ENCODE peak calls at places on chromosomes 3 and 15, in six cellular contexts. One of them, this sample, is unnamed.

GRCh38 chr15:51403072-51403878 is 61.8 kb downstream of the GLDN start:
- DNase-seq in HCT116: peak; percentile 23
- DNase-seq in GM12878: no peak
- DNase-seq in H1: peak; percentile 46
- DNase-seq in K562: peak; percentile 34
- DNase-seq in HepG2: peak; percentile 15
- DNase-seq in this sample: peak; percentile 44

GRCh38 chr3:182389041-182389815 is 404.1 kb upstream of the ATP11B start:
- DNase-seq in HCT116: peak; percentile 35
- DNase-seq in GM12878: no peak
- DNase-seq in H1: no peak
- DNase-seq in K562: no peak
- DNase-seq in HepG2: no peak
- DNase-seq in this sample: no peak

GRCh38 chr15:48244923-48245322 is 38.8 kb downstream of the SLC12A1 start:
- DNase-seq in HCT116: no peak
- DNase-seq in GM12878: no peak
- DNase-seq in H1: no peak
- DNase-seq in K562: no peak
- DNase-seq in HepG2: no peak
- DNase-seq in this sample: no peak

GRCh38 chr3:110123929-110124328 is 786.6 kb upstream of the DPPA4 start:
- DNase-seq in HCT116: no peak
- DNase-seq in GM12878: no peak
- DNase-seq in H1: no peak
- DNase-seq in K562: no peak
- DNase-seq in HepG2: no peak
- DNase-seq in this sample: no peak

GRCh38 chr15:56341201-56341600 is 24.0 kb upstream of the TEX9 start:
- DNase-seq in HCT116: no peak
- DNase-seq in GM12878: no peak
- DNase-seq in H1: no peak
- DNase-seq in K562: no peak
- DNase-seq in HepG2: no peak
- DNase-seq in this sample: no peak

GRCh38 chr3:124094496-124094895 is 102.6 kb upstream of the ROPN1 start:
- DNase-seq in HCT116: no peak
- DNase-seq in GM12878: no peak
- DNase-seq in H1: no peak
- DNase-seq in K562: no peak
- DNase-seq in HepG2: no peak
- DNase-seq in this sample: no peak

GRCh38 chr3:57805674-57806073 is 49.6 kb downstream of the SLMAP start:
- DNase-seq in HCT116: peak; percentile 96
- DNase-seq in GM12878: no peak
- DNase-seq in H1: no peak
- DNase-seq in K562: peak; percentile 37
- DNase-seq in HepG2: no peak
- DNase-seq in this sample: peak; percentile 76

GRCh38 chr3:46883252-46884185 is 6.0 kb downstream of the PTH1R start:
- DNase-seq in HCT116: no peak
- DNase-seq in GM12878: no peak
- DNase-seq in H1: peak; percentile 67
- DNase-seq in K562: peak; percentile 59
- DNase-seq in HepG2: no peak
- DNase-seq in this sample: no peak

GRCh38 chr3:182710557-182711157 is 82.6 kb upstream of the ATP11B start:
- DNase-seq in HCT116: peak; percentile 12
- DNase-seq in GM12878: no peak
- DNase-seq in H1: no peak
- DNase-seq in K562: peak; percentile 41
- DNase-seq in HepG2: peak; percentile 16
- DNase-seq in this sample: peak; percentile 36

GRCh38 chr15:69997701-69998273 is 99.9 kb downstream of the TLE3 start:
- DNase-seq in HCT116: peak; percentile 7
- DNase-seq in GM12878: no peak
- DNase-seq in H1: no peak
- DNase-seq in K562: no peak
- DNase-seq in HepG2: no peak
- DNase-seq in this sample: no peak

GRCh38 chr15:35195649-35196048 is 110.6 kb upstream of the NANOGP8 start:
- DNase-seq in HCT116: no peak
- DNase-seq in GM12878: no peak
- DNase-seq in H1: no peak
- DNase-seq in K562: no peak
- DNase-seq in HepG2: no peak
- DNase-seq in this sample: no peak

GRCh38 chr15:58179741-58180381 is 41.7 kb downstream of the AQP9 start:
- DNase-seq in HCT116: no peak
- DNase-seq in GM12878: no peak
- DNase-seq in H1: no peak
- DNase-seq in K562: peak; percentile 32
- DNase-seq in HepG2: no peak
- DNase-seq in this sample: peak; percentile 94

GRCh38 chr3:150521458-150521857 is 24.8 kb downstream of the SERP1 start:
- DNase-seq in HCT116: no peak
- DNase-seq in GM12878: no peak
- DNase-seq in H1: no peak
- DNase-seq in K562: no peak
- DNase-seq in HepG2: no peak
- DNase-seq in this sample: no peak

GRCh38 chr3:108388136-108389132 is 92.1 kb downstream of the HHLA2 start:
- DNase-seq in HCT116: no peak
- DNase-seq in GM12878: peak; percentile 70
- DNase-seq in H1: no peak
- DNase-seq in K562: no peak
- DNase-seq in HepG2: no peak
- DNase-seq in this sample: no peak

GRCh38 chr3:185558395-185558794 is 6.0 kb upstream of the LIPH start:
- DNase-seq in HCT116: peak; percentile 84
- DNase-seq in GM12878: no peak
- DNase-seq in H1: no peak
- DNase-seq in K562: peak; percentile 44
- DNase-seq in HepG2: peak; percentile 33
- DNase-seq in this sample: no peak

GRCh38 chr3:51500632-51501131 is 867 bp upstream of the DCAF1 start:
- DNase-seq in HCT116: no peak
- DNase-seq in GM12878: no peak
- DNase-seq in H1: no peak
- DNase-seq in K562: no peak
- DNase-seq in HepG2: no peak
- DNase-seq in this sample: no peak

GRCh38 chr3:51501833-51502561 is 2.2 kb upstream of the DCAF1 start:
- DNase-seq in HCT116: peak; percentile 71
- DNase-seq in GM12878: peak; percentile 48
- DNase-seq in H1: peak; percentile 95
- DNase-seq in K562: peak; percentile 57
- DNase-seq in HepG2: peak; percentile 68
- DNase-seq in this sample: peak; percentile 77

GRCh38 chr3:51502562-51502910 is 2.7 kb upstream of the DCAF1 start:
- DNase-seq in HCT116: no peak
- DNase-seq in GM12878: no peak
- DNase-seq in H1: no peak
- DNase-seq in K562: no peak
- DNase-seq in HepG2: no peak
- DNase-seq in this sample: no peak

GRCh38 chr3:51503007-51503406 is 3.2 kb upstream of the DCAF1 start:
- DNase-seq in HCT116: no peak
- DNase-seq in GM12878: no peak
- DNase-seq in H1: no peak
- DNase-seq in K562: no peak
- DNase-seq in HepG2: no peak
- DNase-seq in this sample: no peak

DNA sequence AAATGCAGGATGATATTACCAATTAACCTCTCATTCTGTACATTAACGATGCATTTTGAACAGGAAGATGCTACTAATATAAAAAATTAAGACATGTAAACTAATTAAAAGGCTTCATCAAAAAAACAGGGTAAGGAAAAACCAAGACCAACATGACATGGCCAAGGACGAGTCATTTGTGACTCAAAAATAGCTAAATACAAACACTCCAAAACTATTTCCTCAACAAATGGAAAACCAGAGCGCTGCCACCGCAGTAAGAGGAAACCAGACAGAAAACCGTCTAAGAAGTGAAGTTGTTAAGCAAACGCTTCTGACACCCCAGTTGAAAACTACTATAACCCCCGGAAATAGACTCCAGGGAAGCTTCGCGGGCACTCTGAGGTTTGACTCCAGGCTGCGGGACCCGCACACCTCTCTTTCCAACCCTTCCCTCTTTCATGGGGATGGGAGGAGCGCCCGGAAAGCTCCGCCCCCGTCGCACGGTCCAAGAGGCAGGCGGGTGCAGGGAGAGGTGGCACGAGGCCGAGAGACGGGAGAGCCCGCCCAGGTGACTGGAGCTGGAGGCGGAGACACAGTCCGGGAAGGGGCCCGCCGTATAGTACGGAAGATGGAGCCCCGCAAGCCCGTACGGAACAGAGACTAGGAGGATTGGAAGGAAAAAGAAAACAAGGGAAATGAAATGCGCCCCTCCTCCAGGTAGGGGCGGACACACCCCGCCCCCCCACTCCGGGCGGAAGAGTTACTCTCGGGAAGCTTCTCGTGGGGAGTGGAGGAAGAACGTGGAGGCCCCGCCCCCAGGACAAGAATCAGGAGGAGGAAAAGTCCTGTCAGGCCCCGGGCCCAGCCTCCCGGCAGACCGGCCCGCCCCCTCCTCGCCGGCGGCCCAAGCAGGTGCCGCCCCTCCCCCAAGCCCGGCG is 684 bp downstream of the DCAF1 start:
- DNase-seq in HCT116: peak; percentile 84
- DNase-seq in GM12878: peak; percentile 70
- DNase-seq in H1: peak; percentile 96
- DNase-seq in K562: peak; percentile 85
- DNase-seq in HepG2: peak; percentile 92
- DNase-seq in this sample: peak; percentile 96
- TF ChIP-seq MAX in HCT116: peak; percentile 84
- TF ChIP-seq MAX in GM12878: no peak
- TF ChIP-seq MAX in H1: peak; percentile 92
- TF ChIP-seq MAX in K562: peak; percentile 67
- TF ChIP-seq MAX in HepG2: peak; percentile 73
- TF ChIP-seq MAX in this sample: peak; percentile 38

GRCh38 chr15:37100109-37100873 is at the start of gene MEIS2:
- DNase-seq in HCT116: peak; percentile 59
- DNase-seq in GM12878: peak; percentile 37
- DNase-seq in H1: peak; percentile 82
- DNase-seq in K562: peak; percentile 94
- DNase-seq in HepG2: peak; percentile 83
- DNase-seq in this sample: peak; percentile 87
- TF ChIP-seq EZH2 in HCT116: no peak
- TF ChIP-seq EZH2 in GM12878: no peak
- TF ChIP-seq EZH2 in H1: no peak
- TF ChIP-seq EZH2 in K562: no peak
- TF ChIP-seq EZH2 in HepG2: no peak
- TF ChIP-seq EZH2 in this sample: no peak

GRCh38 chr15:76932090-76932966 is 779 bp downstream of the RCN2 start:
- DNase-seq in HCT116: no peak
- DNase-seq in GM12878: no peak
- DNase-seq in H1: no peak
- DNase-seq in K562: no peak
- DNase-seq in HepG2: no peak
- DNase-seq in this sample: peak; percentile 50

GRCh38 chr15:76931397-76932089 is at the start of gene RCN2:
- DNase-seq in HCT116: peak; percentile 81
- DNase-seq in GM12878: peak; percentile 63
- DNase-seq in H1: peak; percentile 87
- DNase-seq in K562: peak; percentile 97
- DNase-seq in HepG2: peak; percentile 86
- DNase-seq in this sample: peak; percentile 96

GRCh38 chr15:76929011-76929760 is 2.4 kb upstream of the RCN2 start:
- DNase-seq in HCT116: no peak
- DNase-seq in GM12878: no peak
- DNase-seq in H1: no peak
- DNase-seq in K562: no peak
- DNase-seq in HepG2: no peak
- DNase-seq in this sample: no peak

GRCh38 chr15:76928231-76928630 is 3.3 kb upstream of the RCN2 start:
- DNase-seq in HCT116: no peak
- DNase-seq in GM12878: no peak
- DNase-seq in H1: no peak
- DNase-seq in K562: no peak
- DNase-seq in HepG2: no peak
- DNase-seq in this sample: no peak

DNA sequence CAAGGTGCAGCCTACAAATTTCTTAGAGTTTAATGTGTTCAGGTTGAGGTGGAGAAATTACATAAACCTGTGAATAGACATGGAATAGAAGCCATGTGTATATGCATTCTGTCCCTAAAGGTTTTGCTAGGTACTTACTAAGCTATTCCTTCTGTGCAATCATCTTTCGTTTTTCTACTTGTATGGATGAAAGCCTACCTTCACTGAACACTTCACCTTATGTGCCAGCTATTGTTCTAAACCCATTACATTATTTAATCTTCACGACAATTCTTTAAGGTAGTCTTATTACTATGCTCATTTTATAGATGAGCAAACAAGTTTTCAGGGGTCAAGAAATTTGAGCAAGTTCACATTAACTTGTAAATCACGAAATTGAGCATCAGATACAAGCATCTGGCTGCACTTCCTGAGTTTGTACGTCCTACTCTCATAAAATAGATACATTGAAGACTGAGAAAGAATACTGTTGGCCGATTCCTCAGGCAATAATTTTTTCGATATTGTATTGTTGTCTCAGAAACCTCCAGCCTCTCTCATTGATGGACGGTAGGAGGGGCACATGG is 635 bp upstream of the RCN2 start:
- DNase-seq in HCT116: no peak
- DNase-seq in GM12878: no peak
- DNase-seq in H1: no peak
- DNase-seq in K562: no peak
- DNase-seq in HepG2: no peak
- DNase-seq in this sample: no peak
- TF ChIP-seq MAX in HCT116: no peak
- TF ChIP-seq MAX in GM12878: no peak
- TF ChIP-seq MAX in H1: no peak
- TF ChIP-seq MAX in K562: no peak
- TF ChIP-seq MAX in HepG2: no peak
- TF ChIP-seq MAX in this sample: no peak

GRCh38 chr3:24496529-24497482 is 2.2 kb upstream of the THRB start:
- DNase-seq in HCT116: peak; percentile 68
- DNase-seq in GM12878: no peak
- DNase-seq in H1: peak; percentile 73
- DNase-seq in K562: peak; percentile 67
- DNase-seq in HepG2: peak; percentile 82
- DNase-seq in this sample: peak; percentile 46

GRCh38 chr3:24492971-24493551 is 1.6 kb downstream of the THRB start:
- DNase-seq in HCT116: no peak
- DNase-seq in GM12878: no peak
- DNase-seq in H1: no peak
- DNase-seq in K562: no peak
- DNase-seq in HepG2: no peak
- DNase-seq in this sample: no peak

GRCh38 chr3:24495334-24495994 is 814 bp upstream of the THRB start:
- DNase-seq in HCT116: peak; percentile 60
- DNase-seq in GM12878: no peak
- DNase-seq in H1: no peak
- DNase-seq in K562: peak; percentile 71
- DNase-seq in HepG2: peak; percentile 56
- DNase-seq in this sample: no peak

GRCh38 chr3:24493951-24494615 is 567 bp downstream of the THRB start:
- DNase-seq in HCT116: no peak
- DNase-seq in GM12878: no peak
- DNase-seq in H1: peak; percentile 70
- DNase-seq in K562: peak; percentile 77
- DNase-seq in HepG2: peak; percentile 71
- DNase-seq in this sample: peak; percentile 20

GRCh38 chr3:24494616-24495333 is at the start of gene THRB:
- DNase-seq in HCT116: peak; percentile 27
- DNase-seq in GM12878: no peak
- DNase-seq in H1: peak; percentile 82
- DNase-seq in K562: peak; percentile 82
- DNase-seq in HepG2: peak; percentile 56
- DNase-seq in this sample: peak; percentile 48
- TF ChIP-seq EZH2 in HCT116: no peak
- TF ChIP-seq EZH2 in GM12878: no peak
- TF ChIP-seq EZH2 in H1: no peak
- TF ChIP-seq EZH2 in K562: no peak
- TF ChIP-seq EZH2 in HepG2: no peak
- TF ChIP-seq EZH2 in this sample: peak; percentile 27

This sample was measured in endothelial cell of umbilical vein.